ENCODE peak calls at places on chromosomes 12 and 14, in eight cellular contexts. K is lung; Q is adipocyte; Y is glutamatergic neuron; W is foreskin fibroblast; D is RKO; F is activated naive CD4-positive, alpha-beta T cell; B is stimulated activated CD8-positive, alpha-beta memory T cell treated with anti-CD3 and anti-CD28 coated beads, Interleukin-2, amount 100 ng/mL, for 1 hour. R is an unnamed sample.

GRCh38 chr12:6430990-6431353 is 13.8 kb upstream of the CD27 start:
- DNase-seq in W (no peak), D (no peak), Q (no peak), B (no peak), F (no peak), K (no peak), Y (no peak), R (no peak)

GRCh38 chr12:131104464-131105350 is 151.0 kb downstream of the ADGRD1 start:
- DNase-seq in B (peak), K (peak), F (peak), Q (peak), D (peak), W (peak), Y (peak), R (peak)

GRCh38 chr14:37709419-37710195 is 114.2 kb downstream of the TTC6 start:
- DNase-seq in Y (no peak), K (no peak), B (no peak), Q (peak), D (peak), W (peak), F (no peak), R (no peak)

GRCh38 chr12:27244680-27245005 is 557 bp downstream of the STK38L start:
- DNase-seq in D (peak), F (no peak), Y (no peak), B (no peak), K (no peak), W (no peak), Q (no peak), R (no peak)

GRCh38 chr12:3463927-3464326 is 27.1 kb upstream of the PRMT8 start:
- DNase-seq in F (no peak), Q (no peak), D (no peak), W (no peak), Y (no peak), K (no peak), B (no peak), R (no peak)

GRCh38 chr12:51183816-51184215 is 10.9 kb upstream of the TFCP2 start:
- DNase-seq in B (no peak), K (no peak), W (peak), Y (no peak), Q (peak), D (no peak), F (no peak), R (peak)

GRCh38 chr12:97003276-97003675 is 96.2 kb downstream of the NEDD1 start:
- DNase-seq in W (no peak), D (no peak), K (no peak), Y (no peak), Q (no peak), F (no peak), B (no peak), R (no peak)

GRCh38 chr12:120013659-120014380 is 24.8 kb downstream of the BICDL1 start:
- DNase-seq in Y (no peak), K (no peak), D (no peak), W (no peak), Q (no peak), B (no peak), F (no peak), R (no peak)

GRCh38 chr12:120631097-120631496 is 9.3 kb upstream of the CABP1 start:
- DNase-seq in Q (no peak), D (no peak), F (no peak), B (no peak), Y (no peak), W (no peak), K (no peak), R (no peak)

R was measured in BE2C.